ENCODE peak calls at places on chromosome 14, in six cellular contexts. Z is amniotic stem cell; I is stimulated activated CD4-positive, alpha-beta T cell treated with anti-CD3 and anti-CD28 coated beads, Interleukin-12 subunit alpha, Interleukin-12 subunit beta, amount 100 ng/mL, for 48 hours; V is chondrocyte; R is HEK293T; T is occipital lobe. M is an unnamed sample.

GRCh38 chr14:69036757-69037506 is 57.8 kb upstream of the ACTN1 start:
- DNase-seq in Z (no peak), R (no peak), V (no peak), I (no peak), T (no peak), M (no peak)

GRCh38 chr14:104343690-104344640 is 205.6 kb downstream of the KIF26A start:
- DNase-seq in I (no peak), T (no peak), V (no peak), R (no peak), Z (no peak), M (no peak)

GRCh38 chr14:24430682-24431568 is 1.2 kb downstream of the KHNYN start:
- DNase-seq in T (no peak), V (peak), R (no peak), I (peak), Z (no peak), M (no peak)

GRCh38 chr14:100841445-100842403 is 15.8 kb downstream of the MEG3 start:
- DNase-seq in I (no peak), T (no peak), Z (no peak), R (no peak), V (peak), M (no peak)

GRCh38 chr14:74302160-74302628 is 540 bp downstream of the ABCD4 start:
- DNase-seq in I (no peak), V (no peak), Z (peak), T (no peak), R (peak), M (peak)

GRCh38 chr14:100539319-100539645 is 47.9 kb downstream of the BEGAIN start:
- DNase-seq in V (no peak), T (no peak), I (no peak), R (no peak), Z (no peak), M (no peak)

GRCh38 chr14:100962494-100962893 is 59.0 kb upstream of the RTL1 start:
- DNase-seq in V (no peak), R (no peak), I (no peak), Z (no peak), T (no peak), M (no peak)

GRCh38 chr14:99117671-99118045 is 154.3 kb downstream of the BCL11B start:
- DNase-seq in V (no peak), R (no peak), Z (no peak), I (no peak), T (no peak), M (no peak)

GRCh38 chr14:91415794-91416743 is 1.6 kb downstream of the CCDC88C start:
- DNase-seq in Z (no peak), R (no peak), I (peak), V (no peak), T (no peak), M (no peak)

GRCh38 chr14:40784860-40785259 is 821.8 kb upstream of the LRFN5 start:
- DNase-seq in T (no peak), V (peak), Z (no peak), R (no peak), I (no peak), M (no peak)

GRCh38 chr14:88798161-88798560 is 5.4 kb upstream of the EML5 start:
- DNase-seq in Z (no peak), V (no peak), I (no peak), T (no peak), R (no peak), M (no peak)

GRCh38 chr14:28102814-28103213 is 663.8 kb upstream of the FOXG1 start:
- DNase-seq in V (no peak), Z (no peak), I (no peak), R (no peak), T (no peak), M (no peak)

GRCh38 chr14:81388236-81388801 is 11.8 kb downstream of the STON2 start:
- DNase-seq in I (no peak), Z (no peak), R (no peak), T (no peak), V (no peak), M (no peak)

GRCh38 chr14:50001146-50001998 is 108.5 kb downstream of the ARF6 start:
- DNase-seq in V (no peak), T (no peak), I (peak), Z (no peak), R (no peak), M (peak)

GRCh38 chr14:82438416-82438815 is 904.8 kb upstream of the SEL1L start:
- DNase-seq in Z (no peak), I (no peak), R (no peak), T (no peak), V (no peak), M (no peak)

GRCh38 chr14:90087433-90087832 is 25.6 kb downstream of the KCNK13 start:
- DNase-seq in R (no peak), I (no peak), V (no peak), T (no peak), Z (no peak), M (no peak)

GRCh38 chr14:56887211-56887610 is 76.9 kb upstream of the OTX2 start:
- DNase-seq in T (no peak), Z (no peak), I (no peak), V (no peak), R (no peak), M (no peak)

GRCh38 chr14:72714094-72714493 is 179.8 kb downstream of the DPF3 start:
- DNase-seq in V (no peak), I (no peak), T (no peak), R (no peak), Z (no peak), M (no peak)

GRCh38 chr14:103314496-103315277 is 19.4 kb upstream of the EIF5 start:
- DNase-seq in Z (no peak), R (no peak), T (no peak), I (no peak), V (no peak), M (no peak)

GRCh38 chr14:63654346-63654745 is 12.7 kb upstream of the WDR89 start:
- DNase-seq in R (no peak), I (no peak), V (no peak), Z (no peak), T (no peak), M (peak)

M was measured in HS-27A.